ENCODE peak calls at places on chromosomes 12 and 14, in five cellular contexts. T is SW480; N is stimulated activated CD4-positive, alpha-beta T cell treated with anti-CD3 and anti-CD28 coated beads, Interleukin-1b, Interleukin-23, amount 100 ng/mL, for 24 hours; F is NAMALWA; D is HS-27A. J is an unnamed sample.

GRCh38 chr12:42669471-42669997 is 80.0 kb upstream of the PRICKLE1 start:
- DNase-seq in T (no peak), N (no peak), F (no peak), D (no peak), J (no peak)

GRCh38 chr12:76618031-76618430 is 58.5 kb upstream of the OSBPL8 start:
- DNase-seq in T (no peak), N (no peak), F (no peak), D (no peak), J (no peak)

GRCh38 chr12:46364777-46365580 is 7.6 kb downstream of the SLC38A2 start:
- DNase-seq in T (no peak), N (no peak), F (peak), D (no peak), J (no peak)

GRCh38 chr12:29043069-29043468 is 106.0 kb upstream of the FAR2 start:
- DNase-seq in T (no peak), N (no peak), F (no peak), D (no peak), J (no peak)

GRCh38 chr14:102220031-102220430 is 80.3 kb downstream of the WDR20 start:
- DNase-seq in T (no peak), N (no peak), F (peak), D (no peak), J (no peak)

GRCh38 chr12:109307051-109307450 is 2.0 kb downstream of the FOXN4 start:
- DNase-seq in T (no peak), N (no peak), F (no peak), D (no peak), J (no peak)

GRCh38 chr12:130858084-130858483 is 13.8 kb upstream of the RAN start:
- DNase-seq in T (no peak), N (no peak), F (no peak), D (no peak), J (no peak)

GRCh38 chr12:124881123-124881522 is 17.5 kb upstream of the SCARB1 start:
- DNase-seq in T (peak), N (no peak), F (no peak), D (no peak), J (no peak)

GRCh38 chr12:44847888-44848770 is 28.0 kb downstream of the NELL2 start:
- DNase-seq in T (peak), N (no peak), F (peak), D (no peak), J (no peak)

GRCh38 chr14:74954232-74954946 is 1.0 kb downstream of the PGF start:
- DNase-seq in T (no peak), N (no peak), F (no peak), D (no peak), J (peak)

GRCh38 chr14:22770481-22771187 is 4.1 kb downstream of the OXA1L start:
- DNase-seq in T (no peak), N (no peak), F (no peak), D (no peak), J (no peak)

GRCh38 chr14:64801800-64802199 is 77.9 kb downstream of the SPTB start:
- DNase-seq in T (peak), N (no peak), F (peak), D (no peak), J (no peak)

GRCh38 chr12:88298761-88299242 is 156.7 kb downstream of the TMTC3 start:
- DNase-seq in T (peak), N (no peak), F (no peak), D (peak), J (no peak)

GRCh38 chr14:105582639-105583038 is 56.3 kb downstream of the TMEM121 start:
- DNase-seq in T (no peak), N (no peak), F (peak), D (no peak), J (no peak)

GRCh38 chr14:61183486-61183885 is 97.7 kb downstream of the TMEM30B start:
- DNase-seq in T (no peak), N (no peak), F (no peak), D (no peak), J (no peak)

GRCh38 chr14:93984987-93985410 is 8.6 kb upstream of the ASB2 start:
- DNase-seq in T (peak), N (no peak), F (peak), D (no peak), J (no peak)

GRCh38 chr12:6697584-6698351 is 2.8 kb downstream of the PIANP start:
- DNase-seq in T (peak), N (no peak), F (peak), D (peak), J (no peak)

GRCh38 chr12:68538722-68539614 is 71.7 kb upstream of the RAP1B start:
- DNase-seq in T (peak), N (no peak), F (no peak), D (peak), J (no peak)

GRCh38 chr14:89477391-89477790 is 60.4 kb upstream of the FOXN3 start:
- DNase-seq in T (no peak), N (no peak), F (no peak), D (no peak), J (no peak)